ENCODE peak calls at places on chromosomes 1 and 21, in nine cellular contexts. V is ovary, J is GM12878, G is suprapubic skin, Z is A549, Y is stomach, E is upper lobe of left lung, H is sigmoid colon, B is SK-N-SH. A is an unnamed sample.

GRCh38 chr1:109997204-109997866 is 12.8 kb downstream of the AHCYL1 start:
- DNase-seq in V (no peak), E (no peak), H (no peak), J (no peak), B (no peak), Y (no peak), G (no peak), Z (no peak), A (no peak)

GRCh38 chr1:166814611-166815010 is 24.7 kb upstream of the POGK start:
- DNase-seq in B (no peak), J (no peak), V (no peak), G (no peak), Z (no peak), Y (peak), H (no peak), E (peak), A (no peak)

GRCh38 chr1:75745276-75745675 is 20.8 kb downstream of the ACADM start:
- DNase-seq in G (no peak), V (no peak), E (peak), Z (no peak), H (no peak), B (no peak), J (no peak), Y (no peak), A (no peak)

GRCh38 chr21:32414579-32415358 is 2.3 kb downstream of the EVA1C start:
- DNase-seq in E (no peak), Y (no peak), B (peak), Z (no peak), H (no peak), G (peak), V (peak), J (no peak), A (no peak)

GRCh38 chr1:45608475-45609156 is 15.2 kb downstream of the CCDC17 start:
- DNase-seq in H (no peak), J (no peak), G (no peak), Y (no peak), E (no peak), Z (no peak), V (no peak), B (no peak), A (no peak)

GRCh38 chr1:27572679-27573426 is 31.1 kb downstream of the AHDC1 start:
- DNase-seq in Z (no peak), E (no peak), H (peak), Y (no peak), G (no peak), V (peak), B (no peak), J (no peak), A (no peak)

GRCh38 chr21:42614391-42614790 is 39.0 kb upstream of the PDE9A start:
- DNase-seq in V (no peak), G (peak), Y (no peak), H (no peak), B (no peak), Z (no peak), E (peak), J (no peak), A (no peak)

GRCh38 chr1:230507671-230508407 is 81.7 kb upstream of the PGBD5 start:
- DNase-seq in Z (no peak), G (no peak), B (no peak), Y (peak), E (peak), V (no peak), J (no peak), H (no peak), A (no peak)

GRCh38 chr1:77134359-77134758 is 84.9 kb downstream of the PIGK start:
- DNase-seq in B (no peak), J (no peak), Z (no peak), H (no peak), G (no peak), V (no peak), Y (no peak), E (no peak), A (no peak)

GRCh38 chr1:109904105-109904817 is 6.4 kb upstream of the CSF1 start:
- DNase-seq in H (no peak), B (no peak), Z (no peak), J (no peak), Y (peak), V (no peak), E (no peak), G (no peak), A (no peak)

GRCh38 chr21:37145635-37146111 is 72.6 kb downstream of the TTC3 start:
- DNase-seq in V (no peak), Y (no peak), J (no peak), B (no peak), G (no peak), H (no peak), E (no peak), Z (no peak), A (no peak)

GRCh38 chr1:30906631-30907389 is 1.7 kb downstream of the SDC3 start:
- DNase-seq in V (no peak), G (peak), H (peak), J (no peak), Z (no peak), Y (no peak), E (no peak), B (no peak), A (no peak)

GRCh38 chr21:46048926-46049889 is 48.7 kb upstream of the COL6A2 start:
- DNase-seq in E (peak), J (no peak), Y (peak), Z (no peak), G (peak), B (no peak), V (peak), H (peak), A (peak)

GRCh38 chr1:55385402-55386018 is 170.3 kb upstream of the USP24 start:
- DNase-seq in E (no peak), H (no peak), Z (no peak), V (no peak), J (no peak), Y (no peak), B (no peak), G (no peak), A (no peak)

GRCh38 chr1:183094376-183094775 is 71.2 kb downstream of the LAMC1 start:
- DNase-seq in H (no peak), V (no peak), B (no peak), Z (no peak), J (no peak), E (no peak), G (no peak), Y (no peak), A (no peak)

GRCh38 chr21:42853621-42854020 is 25.7 kb downstream of the WDR4 start:
- DNase-seq in V (no peak), E (no peak), B (no peak), Z (no peak), J (no peak), G (no peak), H (no peak), Y (no peak), A (no peak)

GRCh38 chr1:24713176-24713575 is 32.1 kb upstream of the CLIC4 start:
- DNase-seq in Y (no peak), H (no peak), B (no peak), V (no peak), G (no peak), E (no peak), Z (no peak), J (no peak), A (no peak)

GRCh38 chr1:205604825-205605544 is 26.8 kb downstream of the ELK4 start:
- DNase-seq in H (peak), Z (no peak), B (no peak), Y (no peak), E (peak), J (no peak), V (no peak), G (no peak), A (no peak)
- TF ChIP-seq EP300 in H (no peak), Z (no peak), B (no peak), Y (no peak), E (no peak), J (no peak), V (no peak), G (no peak), A (no peak)

GRCh38 chr1:161985301-161985825 is 38.3 kb downstream of the OLFML2B start:
- DNase-seq in Y (no peak), G (no peak), J (no peak), B (no peak), V (no peak), Z (no peak), H (no peak), E (no peak), A (no peak)

GRCh38 chr1:161981735-161982525 is 41.7 kb downstream of the OLFML2B start:
- DNase-seq in H (no peak), E (no peak), Y (no peak), J (no peak), Z (no peak), G (no peak), B (no peak), V (no peak), A (no peak)

GRCh38 chr1:161983725-161984124 is 39.9 kb downstream of the OLFML2B start:
- DNase-seq in V (no peak), H (no peak), G (no peak), E (no peak), J (no peak), B (no peak), Y (no peak), Z (no peak), A (no peak)

GRCh38 chr1:161978011-161978790 is 45.5 kb downstream of the OLFML2B start:
- DNase-seq in H (no peak), E (no peak), Z (no peak), Y (no peak), B (no peak), G (no peak), V (no peak), J (no peak), A (no peak)

GRCh38 chr1:161981126-161981525 is 42.5 kb downstream of the OLFML2B start:
- DNase-seq in Y (no peak), V (no peak), B (no peak), E (no peak), G (no peak), H (no peak), J (no peak), Z (no peak), A (no peak)
- TF ChIP-seq EP300 in Y (no peak), V (no peak), B (no peak), E (no peak), G (no peak), H (no peak), J (no peak), Z (no peak), A (no peak)

DNA sequence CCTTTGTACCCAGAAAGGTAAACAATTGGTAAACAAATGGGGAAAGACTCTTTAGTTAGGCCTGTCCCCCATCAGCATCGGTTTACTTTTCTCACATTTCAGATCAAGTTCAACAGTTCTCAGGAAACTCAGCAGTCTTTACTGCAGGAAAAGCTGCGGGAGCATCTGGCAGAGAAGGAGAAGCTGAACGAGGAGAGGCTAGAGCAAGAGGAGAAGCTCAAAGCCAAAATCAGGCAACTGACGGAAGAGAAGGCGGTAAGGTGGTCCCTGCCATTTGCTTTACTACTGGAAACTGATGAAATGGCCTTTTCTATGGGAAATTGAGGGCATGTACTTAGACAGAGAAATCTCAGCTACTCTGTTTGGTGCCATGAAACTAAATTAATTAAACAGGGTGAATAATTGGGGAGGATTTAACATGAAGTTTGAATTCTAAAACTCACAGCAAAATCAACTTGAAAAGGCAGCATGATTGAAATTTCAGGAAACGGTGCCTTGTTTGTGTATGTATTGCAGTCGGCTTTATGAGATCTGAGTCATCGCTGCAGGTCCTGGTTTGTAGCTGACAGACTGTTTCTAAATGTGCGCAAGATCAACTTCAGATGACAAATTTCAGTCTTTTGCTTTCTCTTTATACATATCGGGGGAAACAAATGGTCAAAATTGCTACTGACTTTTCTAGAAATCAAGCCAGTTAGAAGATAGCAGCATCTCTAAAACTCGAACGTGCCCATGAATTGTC is 67.9 kb upstream of the EFHD2 start:
- DNase-seq in H (no peak), J (no peak), Y (no peak), V (no peak), B (no peak), E (no peak), Z (peak), G (no peak), A (no peak)
- TF ChIP-seq EP300 in H (no peak), J (no peak), Y (no peak), V (no peak), B (no peak), E (no peak), Z (no peak), G (no peak), A (no peak)

DNA sequence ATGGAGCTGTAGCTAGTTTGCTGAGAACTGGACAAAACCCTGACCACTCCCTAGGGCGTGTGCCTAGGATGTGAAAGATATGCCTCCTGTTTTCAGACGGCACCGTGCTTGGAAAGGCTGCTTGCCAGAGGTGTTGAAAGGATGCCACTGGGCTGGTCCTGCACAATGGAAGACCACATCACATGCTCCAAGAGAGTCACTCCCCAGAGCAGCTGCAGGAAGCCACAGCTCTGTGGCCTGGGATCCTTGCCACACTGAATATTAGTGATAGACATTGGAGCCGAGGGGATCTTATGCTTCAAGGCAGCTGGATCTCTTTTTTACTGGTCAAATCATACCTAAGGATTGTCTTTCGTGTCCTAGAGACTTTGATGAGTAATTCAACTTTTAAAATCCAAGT is 6.6 kb upstream of the APP start:
- DNase-seq in B (no peak), V (no peak), Z (no peak), J (no peak), E (no peak), Y (no peak), H (no peak), G (no peak), A (no peak)
- TF ChIP-seq EP300 in B (no peak), V (no peak), Z (no peak), J (no peak), E (no peak), Y (no peak), H (no peak), G (no peak), A (no peak)

GRCh38 chr1:17001760-17002523 is 9.8 kb downstream of the ATP13A2 start:
- DNase-seq in V (no peak), H (no peak), J (no peak), G (no peak), Y (no peak), E (no peak), B (peak), Z (no peak), A (no peak)

GRCh38 chr1:16998589-16998988 is 13.1 kb downstream of the ATP13A2 start:
- DNase-seq in J (no peak), Z (no peak), B (peak), E (no peak), H (no peak), Y (peak), V (no peak), G (no peak), A (no peak)

GRCh38 chr1:16996845-16997244 is 14.9 kb downstream of the ATP13A2 start:
- DNase-seq in Z (no peak), V (no peak), J (no peak), H (no peak), Y (no peak), B (peak), E (no peak), G (no peak), A (no peak)

GRCh38 chr1:17002524-17002902 is 9.2 kb downstream of the ATP13A2 start:
- DNase-seq in E (no peak), Z (no peak), Y (no peak), H (no peak), B (peak), V (no peak), J (no peak), G (no peak), A (no peak)

GRCh38 chr1:16999863-17000262 is 11.9 kb downstream of the ATP13A2 start:
- DNase-seq in Z (no peak), J (no peak), Y (no peak), V (no peak), E (no peak), B (peak), G (no peak), H (no peak), A (no peak)
- TF ChIP-seq EP300 in Z (no peak), J (no peak), Y (no peak), V (no peak), E (no peak), B (no peak), G (no peak), H (no peak), A (no peak)

DNA sequence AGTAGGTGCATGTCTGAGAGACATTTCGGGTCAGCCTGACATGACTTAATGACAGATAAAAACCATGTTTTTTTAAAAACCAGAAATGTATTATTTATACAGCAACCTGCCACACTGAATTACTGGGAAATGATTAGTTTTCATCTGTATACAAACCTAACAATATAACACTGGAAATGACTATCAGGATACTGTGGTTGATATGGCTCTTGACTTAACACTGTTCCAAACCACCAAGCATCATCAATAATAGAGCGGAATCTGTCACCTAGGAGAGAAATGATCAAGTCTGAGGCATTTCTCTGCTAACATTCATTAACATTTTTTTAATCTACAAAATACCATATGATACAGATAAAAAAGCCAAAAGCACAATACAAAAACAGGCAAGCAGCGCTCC is 41.7 kb upstream of the PSMG1 start:
- DNase-seq in Y (no peak), E (no peak), G (no peak), H (no peak), V (no peak), J (no peak), B (no peak), Z (no peak), A (no peak)
- TF ChIP-seq EP300 in Y (no peak), E (no peak), G (no peak), H (no peak), V (no peak), J (no peak), B (no peak), Z (no peak), A (no peak)

GRCh38 chr1:200653022-200653462 is 16.7 kb downstream of the DDX59 start:
- DNase-seq in V (no peak), B (no peak), H (no peak), Y (no peak), J (no peak), G (no peak), Z (no peak), E (no peak), A (no peak)
- TF ChIP-seq EP300 in V (no peak), B (no peak), H (no peak), Y (no peak), J (no peak), G (no peak), Z (no peak), E (no peak), A (no peak)

GRCh38 chr1:18412882-18413353 is 67.8 kb upstream of the KLHDC7A start:
- DNase-seq in V (no peak), G (no peak), B (no peak), E (no peak), Z (no peak), J (no peak), H (no peak), Y (no peak), A (no peak)

GRCh38 chr1:18414872-18415447 is 65.8 kb upstream of the KLHDC7A start:
- DNase-seq in J (no peak), E (no peak), Y (no peak), G (no peak), B (no peak), H (peak), Z (no peak), V (no peak), A (no peak)

GRCh38 chr1:18415448-18415960 is 65.2 kb upstream of the KLHDC7A start:
- DNase-seq in G (no peak), Z (no peak), B (no peak), V (no peak), J (no peak), H (no peak), E (no peak), Y (no peak), A (no peak)

GRCh38 chr1:18413906-18414305 is 66.8 kb upstream of the KLHDC7A start:
- DNase-seq in J (no peak), H (no peak), V (no peak), Z (no peak), B (no peak), G (no peak), E (no peak), Y (peak), A (peak)

DNA sequence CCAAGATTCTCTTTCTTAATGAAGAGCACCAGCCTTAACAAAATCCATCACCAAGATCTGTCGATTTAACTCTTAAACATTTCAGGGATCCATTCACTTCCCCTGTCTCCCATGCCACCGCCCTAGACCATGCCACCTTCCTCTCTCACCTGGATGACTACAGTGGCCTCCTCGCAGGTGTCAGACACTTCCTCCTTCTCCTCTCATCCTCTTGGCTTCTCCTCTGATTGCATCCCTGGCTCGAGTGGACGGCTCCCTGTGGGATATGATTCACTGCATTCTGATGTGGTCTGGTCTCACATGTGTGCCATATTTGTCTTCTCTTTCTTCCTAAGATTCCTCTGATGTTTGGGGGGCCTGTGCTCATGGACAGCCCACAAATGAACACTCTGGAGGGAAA is 66.4 kb upstream of the KLHDC7A start:
- DNase-seq in E (no peak), G (no peak), Y (no peak), J (no peak), V (no peak), H (no peak), B (no peak), Z (no peak), A (peak)
- TF ChIP-seq EP300 in E (no peak), G (no peak), Y (no peak), J (no peak), V (no peak), H (no peak), B (no peak), Z (no peak), A (no peak)